ENCODE peak calls at places on chromosome 7, in five cellular contexts. G is mesenchymal stem cell, L is neuronal stem cell, X is H1, T is trophoblast cell. C is an unnamed sample.
A peak's percentile ranks its signal among the peaks of the same experiment; 100 is the strongest.

GRCh38 chr7:107394301-107394700 is 75.6 kb upstream of the GPR22 start:
- DNase-seq in G (peak; percentile 32), L (no peak), X (no peak), T (no peak), C (no peak)

GRCh38 chr7:16212032-16212431 is 209.3 kb downstream of the CRPPA start:
- DNase-seq in G (no peak), L (no peak), X (no peak), T (no peak), C (no peak)

GRCh38 chr7:40733578-40733977 is 598.8 kb downstream of the SUGCT start:
- DNase-seq in G (no peak), L (no peak), X (no peak), T (no peak), C (no peak)

GRCh38 chr7:69430502-69431145 is 167.7 kb upstream of the AUTS2 start:
- DNase-seq in G (no peak), L (no peak), X (no peak), T (no peak), C (peak; percentile 29)

GRCh38 chr7:130907439-130907838 is 173.4 kb upstream of the KLF14 start:
- DNase-seq in G (peak; percentile 33), L (no peak), X (no peak), T (no peak), C (no peak)

GRCh38 chr7:4144171-4144701 is 537.9 kb upstream of the FOXK1 start:
- DNase-seq in G (no peak), L (no peak), X (no peak), T (no peak), C (no peak)

GRCh38 chr7:149862156-149862555 is 11.6 kb upstream of the ATP6V0E2 start:
- DNase-seq in G (no peak), L (no peak), X (no peak), T (no peak), C (no peak)

GRCh38 chr7:95527033-95527775 is 41.5 kb downstream of the ASB4 start:
- DNase-seq in G (peak; percentile 66), L (peak; percentile 58), X (no peak), T (peak; percentile 44), C (peak; percentile 75)

GRCh38 chr7:134820295-134820694 is 40.9 kb downstream of the CALD1 start:
- DNase-seq in G (peak; percentile 72), L (no peak), X (no peak), T (no peak), C (no peak)

GRCh38 chr7:13742126-13742525 is 247.3 kb downstream of the ETV1 start:
- DNase-seq in G (peak; percentile 72), L (no peak), X (peak; percentile 9), T (peak; percentile 93), C (no peak)

GRCh38 chr7:2171855-2172254 is 60.9 kb downstream of the MAD1L1 start:
- DNase-seq in G (no peak), L (no peak), X (no peak), T (no peak), C (no peak)

GRCh38 chr7:5296015-5296621 is 13.4 kb downstream of the SLC29A4 start:
- DNase-seq in G (no peak), L (no peak), X (no peak), T (no peak), C (no peak)

GRCh38 chr7:21128418-21128817 is 299.5 kb upstream of the SP4 start:
- DNase-seq in G (no peak), L (no peak), X (no peak), T (no peak), C (no peak)

GRCh38 chr7:51233375-51233774 is 83.2 kb downstream of the COBL start:
- DNase-seq in G (no peak), L (peak; percentile 12), X (no peak), T (no peak), C (no peak)

GRCh38 chr7:95577137-95577536 is 19.2 kb downstream of the PDK4 start:
- DNase-seq in G (peak; percentile 26), L (no peak), X (no peak), T (peak; percentile 94), C (peak; percentile 59)

GRCh38 chr7:128450409-128450808 is 5.3 kb upstream of the HILPDA start:
- DNase-seq in G (no peak), L (no peak), X (no peak), T (no peak), C (no peak)

GRCh38 chr7:110786576-110786975 is 304.4 kb upstream of the LRRN3 start:
- DNase-seq in G (no peak), L (no peak), X (no peak), T (no peak), C (no peak)

GRCh38 chr7:138091073-138091472 is 14.8 kb downstream of the AKR1D1 start:
- DNase-seq in G (no peak), L (no peak), X (no peak), T (no peak), C (no peak)

GRCh38 chr7:117186631-117187030 is 136.2 kb downstream of the WNT2 start:
- DNase-seq in G (no peak), L (no peak), X (no peak), T (no peak), C (no peak)

GRCh38 chr7:91233201-91233600 is 31.0 kb upstream of the FZD1 start:
- DNase-seq in G (no peak), L (no peak), X (no peak), T (no peak), C (no peak)

GRCh38 chr7:134141868-134142264 is 14.7 kb downstream of the LRGUK start:
- DNase-seq in G (no peak), L (no peak), X (no peak), T (no peak), C (no peak)

GRCh38 chr7:19066109-19066508 is 51.3 kb downstream of the TWIST1 start:
- DNase-seq in G (no peak), L (no peak), X (no peak), T (no peak), C (no peak)

GRCh38 chr7:151692721-151693120 is 173.0 kb upstream of the RHEB start:
- DNase-seq in G (no peak), L (no peak), X (no peak), T (no peak), C (peak; percentile 46)

GRCh38 chr7:151688236-151688780 is 168.6 kb upstream of the RHEB start:
- DNase-seq in G (no peak), L (no peak), X (no peak), T (no peak), C (no peak)

GRCh38 chr7:151691449-151691848 is 171.8 kb upstream of the RHEB start:
- DNase-seq in G (no peak), L (no peak), X (no peak), T (no peak), C (no peak)

GRCh38 chr7:151689196-151689971 is 169.7 kb upstream of the RHEB start:
- DNase-seq in G (no peak), L (no peak), X (no peak), T (no peak), C (no peak)

GRCh38 chr7:151690597-151690996 is 170.9 kb upstream of the RHEB start:
- DNase-seq in G (peak; percentile 75), L (no peak), X (no peak), T (no peak), C (no peak)
- H4K91ac ChIP-seq in G (no peak overlapping the region), L (no peak overlapping the region), X (no peak overlapping the region), T (no peak overlapping the region), C (no peak overlapping the region)

DNA sequence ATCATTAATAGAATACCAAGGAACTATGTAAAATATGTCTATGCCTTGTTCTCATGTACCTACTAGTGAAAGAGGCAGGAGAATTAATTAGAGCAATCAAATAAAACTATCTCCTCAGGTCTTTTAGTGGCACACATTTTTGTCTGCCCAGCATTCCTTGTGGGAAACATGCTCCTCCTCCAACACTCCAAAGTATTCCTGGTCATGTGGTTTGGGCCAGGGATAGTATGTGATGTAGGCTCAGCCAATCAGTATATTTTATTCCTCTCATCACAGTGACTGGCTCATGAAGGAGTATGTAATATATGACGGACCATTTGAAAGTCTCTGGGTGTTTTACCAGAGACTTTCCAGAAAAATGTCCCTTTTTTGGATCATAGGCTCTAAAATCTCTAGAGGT is 16.7 kb upstream of the SYPL1 start:
- DNase-seq in G (no peak), L (no peak), X (no peak), T (no peak), C (no peak)
- H2BK12ac ChIP-seq in G (no peak overlapping the region), L (no peak overlapping the region), X (no peak overlapping the region), T (no peak overlapping the region), C (no peak overlapping the region)

GRCh38 chr7:100443096-100443840 is 7.0 kb upstream of the PPP1R35 start:
- DNase-seq in G (no peak), L (no peak), X (no peak), T (no peak), C (no peak)
- H4K91ac ChIP-seq in G (peak overlapping the region; percentile 48), L (no peak overlapping the region), X (no peak overlapping the region), T (no peak overlapping the region), C (no peak overlapping the region)

GRCh38 chr7:28483868-28484267 is 71.5 kb downstream of the CREB5 start:
- DNase-seq in G (no peak), L (no peak), X (no peak), T (no peak), C (no peak)
- H2BK12ac ChIP-seq in G (no peak overlapping the region), L (no peak overlapping the region), X (peak overlapping the region; percentile 28), T (no peak overlapping the region), C (no peak overlapping the region)

GRCh38 chr7:46812047-46812672 is 769.8 kb downstream of the TNS3 start:
- DNase-seq in G (no peak), L (no peak), X (no peak), T (no peak), C (no peak)
- H4K91ac ChIP-seq in G (peak overlapping the region; percentile 56), L (no peak overlapping the region), X (no peak overlapping the region), T (no peak overlapping the region), C (no peak overlapping the region)

DNA sequence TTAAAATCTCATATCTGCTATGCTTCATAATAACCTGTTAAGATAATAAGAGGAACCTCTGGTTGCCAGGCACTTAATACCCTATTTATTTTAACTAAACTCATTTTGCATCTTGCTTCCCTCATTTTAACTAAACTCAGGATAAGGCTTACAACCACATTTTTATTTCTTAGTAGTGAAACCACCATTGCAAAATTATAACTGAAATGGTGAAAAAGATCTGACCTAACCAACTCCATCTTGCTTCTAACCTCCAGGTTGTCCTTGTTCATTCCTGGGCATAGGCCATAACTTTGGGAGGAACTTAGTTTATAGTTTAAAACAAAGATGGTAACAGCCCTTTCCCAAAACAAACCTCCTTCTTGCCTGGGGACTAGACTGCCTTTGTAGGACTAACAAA is 6.0 kb downstream of the FAM3C start:
- DNase-seq in G (no peak), L (no peak), X (no peak), T (no peak), C (no peak)
- H2BK12ac ChIP-seq in G (no peak overlapping the region), L (no peak overlapping the region), X (no peak overlapping the region), T (no peak overlapping the region), C (no peak overlapping the region)

DNA sequence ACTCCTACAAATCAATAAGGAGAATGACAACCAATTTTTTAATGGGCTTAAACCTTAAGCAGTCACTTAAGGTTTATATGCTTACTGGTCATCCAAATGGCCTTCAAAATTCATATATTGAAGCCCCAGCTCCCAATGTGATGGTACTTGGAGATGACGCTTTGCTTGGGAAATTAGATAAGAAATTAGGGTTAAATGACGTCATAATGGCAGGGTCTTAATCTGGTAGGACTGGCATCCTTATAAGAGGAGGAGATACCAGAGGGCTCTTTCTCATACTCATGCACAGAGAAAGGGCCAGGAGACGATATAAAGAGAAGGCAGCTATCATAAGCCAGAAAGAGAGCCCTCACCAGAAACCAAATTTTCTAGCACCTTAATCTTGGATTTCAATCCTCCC is 350.8 kb upstream of the NFE2L3 start:
- DNase-seq in G (no peak), L (no peak), X (no peak), T (no peak), C (no peak)
- H4K91ac ChIP-seq in G (no peak overlapping the region), L (no peak overlapping the region), X (no peak overlapping the region), T (no peak overlapping the region), C (no peak overlapping the region)